ENCODE peak calls at places on chromosomes 5 and 9, in eight cellular contexts. Q is hypothalamus; S is activated CD4-positive, alpha-beta T cell treated with anti-CD3 and anti-CD28 coated beads, Interleukin-2, amount 10 ng/mL, durations not matched to agents 7 days and 5 days; O is astrocyte of the cerebellum; X is SIG-M5; C is iris pigment epithelial cell; L is NCI-H1105 treated with DMSO at 0.1 percent for 48 hours; V is frontal cortex. J is an unnamed sample.
A peak's percentile ranks its signal among the peaks of the same experiment; 100 is the strongest.

GRCh38 chr5:106093149-106093548 is 1577.6 kb downstream of the EFNA5 start:
- DNase-seq in X (no peak), Q (no peak), C (no peak), O (no peak), S (no peak), L (no peak), V (no peak), J (no peak)

GRCh38 chr5:172564883-172565282 is 76.2 kb upstream of the NEURL1B start:
- DNase-seq in O (no peak), L (no peak), V (no peak), S (no peak), C (no peak), Q (no peak), X (no peak), J (no peak)

GRCh38 chr5:80479713-80480112 is 8.2 kb upstream of the FAM151B start:
- DNase-seq in Q (no peak), O (no peak), C (no peak), V (no peak), S (no peak), X (no peak), L (no peak), J (no peak)

GRCh38 chr5:10329421-10329807 is 21.7 kb upstream of the CMBL start:
- DNase-seq in S (no peak), V (no peak), C (no peak), Q (no peak), L (no peak), X (no peak), O (no peak), J (no peak)

GRCh38 chr9:127365461-127365860 is 31.5 kb upstream of the SLC2A8 start:
- DNase-seq in V (no peak), Q (no peak), O (no peak), X (no peak), S (no peak), L (no peak), C (no peak), J (no peak)

GRCh38 chr9:138046641-138047301 is 169.2 kb downstream of the CACNA1B start:
- DNase-seq in V (no peak), X (no peak), L (no peak), C (no peak), S (peak; percentile 5), Q (no peak), O (no peak), J (no peak)

GRCh38 chr5:153719324-153719723 is 228.9 kb downstream of the GRIA1 start:
- DNase-seq in C (no peak), V (no peak), S (no peak), L (no peak), X (no peak), Q (no peak), O (no peak), J (no peak)

GRCh38 chr9:135889564-135890189 is 17.7 kb downstream of the CAMSAP1 start:
- DNase-seq in Q (no peak), V (no peak), X (no peak), O (no peak), S (no peak), C (no peak), L (no peak), J (no peak)

GRCh38 chr9:130490981-130491380 is 46.2 kb downstream of the ASS1 start:
- DNase-seq in C (no peak), Q (no peak), O (no peak), V (no peak), S (no peak), L (peak; percentile 66), X (no peak), J (no peak)

J was measured in COR-L47.